ENCODE peak calls at places on chromosomes 6 and 20, in five cellular contexts. One of them, this sample, is unnamed.

GRCh38 chr6:111242452-111242851 is 155.1 kb downstream of the SLC16A10 start:
- DNase-seq in lower leg skin: no peak
- DNase-seq in tibial nerve: no peak
- DNase-seq in heart left ventricle: no peak
- DNase-seq in IMR-90: peak
- DNase-seq in this sample: no peak

GRCh38 chr6:150753404-150754184 is 111.9 kb upstream of the MTHFD1L start:
- DNase-seq in lower leg skin: no peak
- DNase-seq in tibial nerve: no peak
- DNase-seq in heart left ventricle: no peak
- DNase-seq in IMR-90: no peak
- DNase-seq in this sample: no peak

GRCh38 chr6:132133734-132134490 is 182.7 kb upstream of the CCN2 start:
- DNase-seq in lower leg skin: peak
- DNase-seq in tibial nerve: peak
- DNase-seq in heart left ventricle: no peak
- DNase-seq in IMR-90: peak
- DNase-seq in this sample: no peak

GRCh38 chr6:99745651-99746050 is 139.0 kb downstream of the PRDM13 start:
- DNase-seq in lower leg skin: no peak
- DNase-seq in tibial nerve: no peak
- DNase-seq in heart left ventricle: no peak
- DNase-seq in IMR-90: no peak
- DNase-seq in this sample: no peak

GRCh38 chr6:30814137-30815084 is 69.9 kb upstream of the DDR1 start:
- DNase-seq in lower leg skin: no peak
- DNase-seq in tibial nerve: peak
- DNase-seq in heart left ventricle: no peak
- DNase-seq in IMR-90: peak
- DNase-seq in this sample: no peak

GRCh38 chr6:131054392-131055250 is 8.4 kb downstream of the EPB41L2 start:
- DNase-seq in lower leg skin: no peak
- DNase-seq in tibial nerve: no peak
- DNase-seq in heart left ventricle: no peak
- DNase-seq in IMR-90: no peak
- DNase-seq in this sample: no peak

GRCh38 chr20:49846206-49846807 is 33.7 kb downstream of the SLC9A8 start:
- DNase-seq in lower leg skin: no peak
- DNase-seq in tibial nerve: peak
- DNase-seq in heart left ventricle: no peak
- DNase-seq in IMR-90: peak
- DNase-seq in this sample: peak

GRCh38 chr6:169095153-169095552 is 158.5 kb downstream of the THBS2 start:
- DNase-seq in lower leg skin: peak
- DNase-seq in tibial nerve: no peak
- DNase-seq in heart left ventricle: no peak
- DNase-seq in IMR-90: no peak
- DNase-seq in this sample: no peak

GRCh38 chr6:144149894-144150672 is at the start of gene STX11:
- DNase-seq in lower leg skin: peak
- DNase-seq in tibial nerve: peak
- DNase-seq in heart left ventricle: peak
- DNase-seq in IMR-90: peak
- DNase-seq in this sample: peak

GRCh38 chr6:14690120-14691056 is 555.5 kb upstream of the JARID2 start:
- DNase-seq in lower leg skin: no peak
- DNase-seq in tibial nerve: no peak
- DNase-seq in heart left ventricle: no peak
- DNase-seq in IMR-90: no peak
- DNase-seq in this sample: no peak

GRCh38 chr6:56713285-56713684 is 70.6 kb upstream of the DST start:
- DNase-seq in lower leg skin: no peak
- DNase-seq in tibial nerve: peak
- DNase-seq in heart left ventricle: peak
- DNase-seq in IMR-90: peak
- DNase-seq in this sample: peak

GRCh38 chr6:108958900-108959770 is 110.9 kb downstream of the ARMC2 start:
- DNase-seq in lower leg skin: no peak
- DNase-seq in tibial nerve: no peak
- DNase-seq in heart left ventricle: no peak
- DNase-seq in IMR-90: no peak
- DNase-seq in this sample: no peak

GRCh38 chr20:46336735-46337134 is 28.4 kb upstream of the CDH22 start:
- DNase-seq in lower leg skin: no peak
- DNase-seq in tibial nerve: no peak
- DNase-seq in heart left ventricle: no peak
- DNase-seq in IMR-90: no peak
- DNase-seq in this sample: no peak

GRCh38 chr20:62641749-62642665 is at the start of gene SLCO4A1:
- DNase-seq in lower leg skin: peak
- DNase-seq in tibial nerve: peak
- DNase-seq in heart left ventricle: peak
- DNase-seq in IMR-90: peak
- DNase-seq in this sample: peak

GRCh38 chr6:52995913-52996685 is 1.0 kb upstream of the GSTA4 start:
- DNase-seq in lower leg skin: peak
- DNase-seq in tibial nerve: peak
- DNase-seq in heart left ventricle: peak
- DNase-seq in IMR-90: peak
- DNase-seq in this sample: no peak

GRCh38 chr6:16243055-16243454 is 4.7 kb downstream of the GMPR start:
- DNase-seq in lower leg skin: no peak
- DNase-seq in tibial nerve: peak
- DNase-seq in heart left ventricle: no peak
- DNase-seq in IMR-90: peak
- DNase-seq in this sample: peak

GRCh38 chr20:34525709-34526416 is 9.6 kb downstream of the DYNLRB1 start:
- DNase-seq in lower leg skin: peak
- DNase-seq in tibial nerve: peak
- DNase-seq in heart left ventricle: peak
- DNase-seq in IMR-90: peak
- DNase-seq in this sample: peak

GRCh38 chr6:40822619-40823018 is 216.4 kb downstream of the UNC5CL start:
- DNase-seq in lower leg skin: no peak
- DNase-seq in tibial nerve: no peak
- DNase-seq in heart left ventricle: no peak
- DNase-seq in IMR-90: no peak
- DNase-seq in this sample: no peak

GRCh38 chr20:25308083-25308491 is 60.2 kb downstream of the PYGB start:
- DNase-seq in lower leg skin: no peak
- DNase-seq in tibial nerve: no peak
- DNase-seq in heart left ventricle: no peak
- DNase-seq in IMR-90: no peak
- DNase-seq in this sample: no peak

GRCh38 chr20:46978871-46979536 is 84.4 kb downstream of the EYA2 start:
- DNase-seq in lower leg skin: peak
- DNase-seq in tibial nerve: no peak
- DNase-seq in heart left ventricle: no peak
- DNase-seq in IMR-90: no peak
- DNase-seq in this sample: no peak

GRCh38 chr6:42745083-42745637 is 743 bp downstream of the TBCC start:
- DNase-seq in lower leg skin: no peak
- DNase-seq in tibial nerve: no peak
- DNase-seq in heart left ventricle: peak
- DNase-seq in IMR-90: peak
- DNase-seq in this sample: peak

GRCh38 chr6:67986694-67987232 is 648.3 kb upstream of the ADGRB3 start:
- DNase-seq in lower leg skin: no peak
- DNase-seq in tibial nerve: no peak
- DNase-seq in heart left ventricle: no peak
- DNase-seq in IMR-90: no peak
- DNase-seq in this sample: no peak

GRCh38 chr6:167719920-167720319 is 106.8 kb upstream of the AFDN start:
- DNase-seq in lower leg skin: peak
- DNase-seq in tibial nerve: no peak
- DNase-seq in heart left ventricle: no peak
- DNase-seq in IMR-90: no peak
- DNase-seq in this sample: no peak

GRCh38 chr6:116144590-116144989 is 18.7 kb upstream of the COL10A1 start:
- DNase-seq in lower leg skin: no peak
- DNase-seq in tibial nerve: no peak
- DNase-seq in heart left ventricle: no peak
- DNase-seq in IMR-90: peak
- DNase-seq in this sample: no peak

GRCh38 chr6:162721404-162721687 is 6.2 kb downstream of the PRKN start:
- DNase-seq in lower leg skin: no peak
- DNase-seq in tibial nerve: no peak
- DNase-seq in heart left ventricle: no peak
- DNase-seq in IMR-90: no peak
- DNase-seq in this sample: no peak

GRCh38 chr6:2213082-2213481 is 32.3 kb downstream of the GMDS start:
- DNase-seq in lower leg skin: no peak
- DNase-seq in tibial nerve: no peak
- DNase-seq in heart left ventricle: no peak
- DNase-seq in IMR-90: no peak
- DNase-seq in this sample: no peak

GRCh38 chr6:18528084-18528743 is 141.1 kb downstream of the RNF144B start:
- DNase-seq in lower leg skin: no peak
- DNase-seq in tibial nerve: no peak
- DNase-seq in heart left ventricle: no peak
- DNase-seq in IMR-90: peak
- DNase-seq in this sample: no peak
- TF ChIP-seq CTCF in lower leg skin: no peak
- TF ChIP-seq CTCF in tibial nerve: no peak
- TF ChIP-seq CTCF in heart left ventricle: no peak
- TF ChIP-seq CTCF in IMR-90: peak
- TF ChIP-seq CTCF in this sample: peak

GRCh38 chr6:79233611-79234149 is 802 bp downstream of the HMGN3 start:
- DNase-seq in lower leg skin: peak
- DNase-seq in tibial nerve: peak
- DNase-seq in heart left ventricle: peak
- DNase-seq in IMR-90: peak
- DNase-seq in this sample: peak
- TF ChIP-seq POLR2A in lower leg skin: no peak
- TF ChIP-seq POLR2A in tibial nerve: no peak
- TF ChIP-seq POLR2A in heart left ventricle: peak
- TF ChIP-seq POLR2A in IMR-90: peak
- TF ChIP-seq POLR2A in this sample: peak

GRCh38 chr20:17966432-17967312 is 1.9 kb downstream of the SNX5 start:
- DNase-seq in lower leg skin: no peak
- DNase-seq in tibial nerve: no peak
- DNase-seq in heart left ventricle: no peak
- DNase-seq in IMR-90: peak
- DNase-seq in this sample: no peak
- TF ChIP-seq CTCF in lower leg skin: no peak
- TF ChIP-seq CTCF in tibial nerve: no peak
- TF ChIP-seq CTCF in heart left ventricle: no peak
- TF ChIP-seq CTCF in IMR-90: peak
- TF ChIP-seq CTCF in this sample: peak

DNA sequence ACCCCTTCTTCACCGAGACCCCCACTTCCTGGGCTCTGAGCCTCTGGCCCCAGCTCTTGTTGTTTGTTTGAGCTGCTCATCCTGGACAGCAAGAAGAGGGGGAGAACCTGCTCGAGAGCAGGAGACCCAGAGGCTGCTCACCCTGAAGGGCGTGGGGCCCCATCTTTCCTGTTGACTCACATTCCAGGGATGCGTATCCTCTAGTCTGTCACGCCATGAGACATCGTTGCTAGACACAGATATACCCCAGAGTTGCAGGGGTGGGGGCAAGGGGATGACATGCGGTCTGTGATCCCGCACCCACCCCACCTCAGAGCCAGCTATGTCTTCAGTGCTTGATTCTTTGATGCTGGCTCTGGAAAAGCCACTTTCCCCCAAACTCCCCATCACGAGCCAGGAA is 5.7 kb upstream of the TNXB start:
- DNase-seq in lower leg skin: peak
- DNase-seq in tibial nerve: no peak
- DNase-seq in heart left ventricle: no peak
- DNase-seq in IMR-90: peak
- DNase-seq in this sample: no peak
- TF ChIP-seq POLR2A in lower leg skin: no peak
- TF ChIP-seq POLR2A in tibial nerve: no peak
- TF ChIP-seq POLR2A in heart left ventricle: no peak
- TF ChIP-seq POLR2A in IMR-90: no peak
- TF ChIP-seq POLR2A in this sample: no peak

GRCh38 chr20:61480158-61480825 is 228.2 kb downstream of the CDH4 start:
- DNase-seq in lower leg skin: peak
- DNase-seq in tibial nerve: no peak
- DNase-seq in heart left ventricle: no peak
- DNase-seq in IMR-90: no peak
- DNase-seq in this sample: no peak
- TF ChIP-seq CTCF in lower leg skin: no peak
- TF ChIP-seq CTCF in tibial nerve: no peak
- TF ChIP-seq CTCF in heart left ventricle: no peak
- TF ChIP-seq CTCF in IMR-90: no peak
- TF ChIP-seq CTCF in this sample: no peak

GRCh38 chr6:135235716-135236115 is 54.6 kb downstream of the MYB start:
- DNase-seq in lower leg skin: no peak
- DNase-seq in tibial nerve: no peak
- DNase-seq in heart left ventricle: no peak
- DNase-seq in IMR-90: no peak
- DNase-seq in this sample: no peak

GRCh38 chr6:135233676-135234491 is 52.8 kb downstream of the MYB start:
- DNase-seq in lower leg skin: no peak
- DNase-seq in tibial nerve: no peak
- DNase-seq in heart left ventricle: no peak
- DNase-seq in IMR-90: no peak
- DNase-seq in this sample: no peak

GRCh38 chr6:135234492-135234780 is 53.3 kb downstream of the MYB start:
- DNase-seq in lower leg skin: no peak
- DNase-seq in tibial nerve: no peak
- DNase-seq in heart left ventricle: no peak
- DNase-seq in IMR-90: no peak
- DNase-seq in this sample: no peak

GRCh38 chr6:135236732-135237131 is 55.6 kb downstream of the MYB start:
- DNase-seq in lower leg skin: no peak
- DNase-seq in tibial nerve: no peak
- DNase-seq in heart left ventricle: no peak
- DNase-seq in IMR-90: no peak
- DNase-seq in this sample: no peak

DNA sequence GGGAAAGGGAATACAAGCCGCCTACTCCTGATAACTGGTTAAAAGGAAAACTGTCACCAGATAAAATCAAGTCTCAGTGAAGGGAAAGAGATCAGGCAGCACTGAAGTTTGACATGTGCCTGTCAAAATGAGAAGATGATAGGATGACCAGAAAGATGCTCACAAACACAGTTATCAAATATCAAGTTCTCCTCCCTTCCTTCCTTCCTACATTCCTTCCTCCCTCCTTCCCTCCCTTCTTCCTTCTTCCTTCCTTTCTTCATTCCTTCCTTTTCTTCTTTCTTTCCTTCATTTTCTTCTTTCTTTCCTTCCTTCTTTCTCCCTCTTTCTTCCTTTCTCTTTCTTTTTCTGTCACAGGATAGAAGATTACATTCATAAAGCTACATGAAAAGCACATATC is 55.2 kb downstream of the MYB start:
- DNase-seq in lower leg skin: no peak
- DNase-seq in tibial nerve: no peak
- DNase-seq in heart left ventricle: no peak
- DNase-seq in IMR-90: no peak
- DNase-seq in this sample: no peak
- TF ChIP-seq POLR2A in lower leg skin: no peak
- TF ChIP-seq POLR2A in tibial nerve: no peak
- TF ChIP-seq POLR2A in heart left ventricle: no peak
- TF ChIP-seq POLR2A in IMR-90: no peak
- TF ChIP-seq POLR2A in this sample: no peak

GRCh38 chr20:50868509-50869495 is 62.4 kb downstream of the ADNP start:
- DNase-seq in lower leg skin: no peak
- DNase-seq in tibial nerve: no peak
- DNase-seq in heart left ventricle: no peak
- DNase-seq in IMR-90: peak
- DNase-seq in this sample: no peak
- TF ChIP-seq CTCF in lower leg skin: no peak
- TF ChIP-seq CTCF in tibial nerve: no peak
- TF ChIP-seq CTCF in heart left ventricle: no peak
- TF ChIP-seq CTCF in IMR-90: no peak
- TF ChIP-seq CTCF in this sample: no peak